ENCODE peak calls at places on chromosomes 13 and 19, in four cellular contexts. One of them, this sample, is unnamed.

GRCh38 chr13:107866007-107866665 is 349.2 kb downstream of the LIG4 start:
- DNase-seq in K562: peak; percentile 63
- DNase-seq in HepG2: no peak
- DNase-seq in GM12878: no peak
- DNase-seq in this sample: no peak

GRCh38 chr13:98022210-98022609 is 68.7 kb downstream of the IPO5 start:
- DNase-seq in K562: no peak
- DNase-seq in HepG2: peak; percentile 29
- DNase-seq in GM12878: no peak
- DNase-seq in this sample: no peak

GRCh38 chr13:66427330-66427990 is 802.7 kb downstream of the PCDH9 start:
- DNase-seq in K562: no peak
- DNase-seq in HepG2: no peak
- DNase-seq in GM12878: no peak
- DNase-seq in this sample: no peak

GRCh38 chr13:41019027-41019487 is at the start of gene ELF1:
- DNase-seq in K562: peak; percentile 84
- DNase-seq in HepG2: peak; percentile 65
- DNase-seq in GM12878: peak; percentile 88
- DNase-seq in this sample: peak; percentile 84

GRCh38 chr13:80502359-80502758 is 161.4 kb upstream of the SPRY2 start:
- DNase-seq in K562: no peak
- DNase-seq in HepG2: no peak
- DNase-seq in GM12878: no peak
- DNase-seq in this sample: no peak

GRCh38 chr13:97267418-97268059 is 45.4 kb downstream of the MBNL2 start:
- DNase-seq in K562: no peak
- DNase-seq in HepG2: no peak
- DNase-seq in GM12878: no peak
- DNase-seq in this sample: no peak

GRCh38 chr13:114025432-114026127 is 51.7 kb upstream of the C13orf46 start:
- DNase-seq in K562: no peak
- DNase-seq in HepG2: no peak
- DNase-seq in GM12878: no peak
- DNase-seq in this sample: no peak

GRCh38 chr13:50449465-50449864 is 394.0 kb downstream of the DLEU7 start:
- DNase-seq in K562: no peak
- DNase-seq in HepG2: no peak
- DNase-seq in GM12878: no peak
- DNase-seq in this sample: no peak

GRCh38 chr13:78228211-78228610 is 309.6 kb upstream of the EDNRB start:
- DNase-seq in K562: no peak
- DNase-seq in HepG2: no peak
- DNase-seq in GM12878: no peak
- DNase-seq in this sample: no peak

GRCh38 chr19:31257025-31257424 is 92.2 kb downstream of the TSHZ3 start:
- DNase-seq in K562: no peak
- DNase-seq in HepG2: no peak
- DNase-seq in GM12878: no peak
- DNase-seq in this sample: no peak

GRCh38 chr19:35327642-35328041 is 1.3 kb upstream of the CD22 start:
- DNase-seq in K562: peak; percentile 78
- DNase-seq in HepG2: peak; percentile 31
- DNase-seq in GM12878: no peak
- DNase-seq in this sample: peak; percentile 56

DNA sequence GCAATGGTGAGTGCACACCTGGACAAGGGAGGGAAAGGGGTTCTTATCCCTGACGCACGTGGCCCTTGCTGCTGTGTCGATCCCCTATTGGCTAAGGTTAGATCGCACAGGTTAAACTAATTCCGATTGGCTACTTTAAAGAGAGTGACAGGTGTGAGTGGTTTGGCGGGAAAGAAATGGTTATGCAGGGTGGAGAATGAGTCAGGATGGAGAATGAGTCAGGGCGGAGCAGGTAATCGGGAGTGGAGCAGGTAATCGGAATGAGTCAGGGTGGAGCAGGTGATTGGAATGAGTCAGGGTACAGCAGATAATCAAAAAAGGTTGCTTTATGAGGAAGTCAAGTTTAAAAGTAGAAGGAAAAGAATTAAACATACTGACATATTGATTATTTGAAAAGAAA is 24.4 kb upstream of the SIAH3 start:
- DNase-seq in K562: no peak
- DNase-seq in HepG2: no peak
- DNase-seq in GM12878: no peak
- DNase-seq in this sample: no peak
- TF ChIP-seq JUNB in K562: no peak
- TF ChIP-seq JUNB in HepG2: no peak
- TF ChIP-seq JUNB in GM12878: no peak
- TF ChIP-seq JUNB in this sample: no peak

GRCh38 chr13:32413284-32413683 is 14.6 kb downstream of the N4BP2L1 start:
- DNase-seq in K562: no peak
- DNase-seq in HepG2: no peak
- DNase-seq in GM12878: no peak
- DNase-seq in this sample: no peak

GRCh38 chr13:32408999-32409313 is 19.0 kb downstream of the N4BP2L1 start:
- DNase-seq in K562: no peak
- DNase-seq in HepG2: no peak
- DNase-seq in GM12878: no peak
- DNase-seq in this sample: no peak

GRCh38 chr13:32407854-32408253 is 20.1 kb downstream of the N4BP2L1 start:
- DNase-seq in K562: no peak
- DNase-seq in HepG2: no peak
- DNase-seq in GM12878: no peak
- DNase-seq in this sample: no peak

GRCh38 chr13:32408296-32408998 is 19.5 kb downstream of the N4BP2L1 start:
- DNase-seq in K562: peak; percentile 25
- DNase-seq in HepG2: no peak
- DNase-seq in GM12878: no peak
- DNase-seq in this sample: no peak

DNA sequence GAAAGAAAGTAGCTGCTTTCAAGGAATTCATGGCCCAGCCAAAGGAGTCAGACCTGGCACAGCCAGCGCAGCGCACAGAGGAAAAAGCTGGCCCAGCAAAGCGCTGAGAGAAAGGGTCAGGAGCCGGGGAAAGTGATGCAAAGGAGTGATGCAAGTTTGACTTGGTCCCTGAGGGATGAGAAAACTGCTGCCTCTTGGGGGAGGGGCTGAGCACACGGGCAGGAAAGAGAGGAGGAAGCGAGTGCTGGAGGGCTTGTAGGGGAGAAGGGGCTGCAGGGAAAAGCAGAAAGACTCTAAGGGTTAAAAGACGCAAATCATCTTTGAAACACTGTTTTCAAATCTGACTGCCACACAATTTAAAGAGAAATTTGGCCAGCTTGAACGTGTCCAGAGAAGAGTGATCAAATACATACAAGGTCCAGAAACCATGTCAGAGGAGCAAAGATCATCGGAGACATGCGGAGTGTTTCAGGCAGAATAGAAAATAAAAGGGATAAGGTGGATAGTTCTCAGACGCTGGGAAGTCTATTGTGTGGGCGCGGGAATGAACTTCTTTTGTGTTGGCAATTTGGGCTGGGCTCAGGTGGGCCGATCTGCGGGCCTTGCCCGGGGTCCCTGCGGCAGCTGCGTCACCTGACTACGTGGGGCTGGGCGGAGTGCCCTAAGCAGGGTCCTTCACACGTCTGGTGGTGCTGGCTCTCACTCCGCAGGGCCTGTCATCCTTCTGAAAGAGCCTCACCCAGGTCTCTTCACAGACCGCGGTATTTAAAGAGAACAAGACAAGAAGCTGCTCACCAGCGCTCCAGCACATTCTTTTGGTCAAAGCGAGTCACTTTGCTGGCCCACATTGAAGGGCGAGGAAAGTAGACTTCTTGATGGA is 18.1 kb downstream of the N4BP2L1 start:
- DNase-seq in K562: no peak
- DNase-seq in HepG2: no peak
- DNase-seq in GM12878: no peak
- DNase-seq in this sample: no peak
- TF ChIP-seq BHLHE40 in K562: no peak
- TF ChIP-seq BHLHE40 in HepG2: no peak
- TF ChIP-seq BHLHE40 in GM12878: no peak
- TF ChIP-seq BHLHE40 in this sample: no peak

GRCh38 chr19:45636275-45636674 is 2.9 kb downstream of the EML2 start:
- DNase-seq in K562: no peak
- DNase-seq in HepG2: no peak
- DNase-seq in GM12878: no peak
- DNase-seq in this sample: no peak

GRCh38 chr19:45638930-45639729 is at the start of gene EML2:
- DNase-seq in K562: peak; percentile 80
- DNase-seq in HepG2: peak; percentile 24
- DNase-seq in GM12878: no peak
- DNase-seq in this sample: peak; percentile 49

GRCh38 chr19:45636902-45637301 is 2.3 kb downstream of the EML2 start:
- DNase-seq in K562: no peak
- DNase-seq in HepG2: no peak
- DNase-seq in GM12878: no peak
- DNase-seq in this sample: no peak

GRCh38 chr19:45640849-45641273 is 1.7 kb upstream of the EML2 start:
- DNase-seq in K562: peak; percentile 80
- DNase-seq in HepG2: peak; percentile 13
- DNase-seq in GM12878: no peak
- DNase-seq in this sample: no peak

DNA sequence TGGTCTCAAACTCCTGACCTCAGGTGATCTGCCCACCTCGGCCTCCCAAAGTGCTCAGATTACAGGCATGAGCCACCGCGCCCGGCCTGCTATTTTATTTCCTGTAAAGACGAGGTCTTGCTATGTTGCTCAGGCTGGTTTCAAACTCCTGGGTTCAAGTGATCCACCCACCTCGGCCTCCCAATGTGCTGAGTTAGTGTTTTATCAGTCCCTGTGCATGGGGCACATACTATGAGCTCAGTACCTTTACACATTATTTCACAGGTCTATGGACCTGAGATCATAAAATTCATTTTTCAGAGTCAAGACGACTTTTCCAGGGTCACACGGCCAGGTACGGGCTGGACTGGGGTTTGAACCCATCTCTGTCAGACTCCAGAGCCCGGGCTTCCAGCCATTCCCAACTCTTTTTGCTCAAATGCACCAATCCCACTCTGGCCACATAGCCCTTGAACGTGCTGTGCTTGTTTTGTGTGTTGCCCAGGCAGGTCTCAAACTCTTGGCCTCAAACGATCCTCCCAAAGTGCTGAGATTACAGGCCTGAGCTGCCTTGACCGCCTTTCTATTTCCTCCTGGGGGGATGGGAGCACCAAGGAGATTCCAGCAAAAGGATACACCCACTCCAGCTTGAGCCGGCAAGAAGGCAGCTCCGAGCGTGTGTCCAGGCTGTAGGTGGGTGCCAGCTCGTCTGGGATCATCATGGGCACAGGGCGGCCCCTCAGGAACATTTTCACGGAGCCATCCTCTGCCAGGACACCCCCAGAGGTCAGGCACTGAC is 1.1 kb downstream of the EML2 start:
- DNase-seq in K562: peak; percentile 54
- DNase-seq in HepG2: no peak
- DNase-seq in GM12878: no peak
- DNase-seq in this sample: peak; percentile 62
- H3K27ac ChIP-seq in K562: peak overlapping the region; percentile 80
- H3K27ac ChIP-seq in HepG2: no peak overlapping the region
- H3K27ac ChIP-seq in GM12878: peak overlapping the region; percentile 71
- H3K27ac ChIP-seq in this sample: peak overlapping the region; percentile 83

GRCh38 chr19:17966497-17967257 is at the start of gene KCNN1:
- DNase-seq in K562: no peak
- DNase-seq in HepG2: no peak
- DNase-seq in GM12878: no peak
- DNase-seq in this sample: peak; percentile 71
- TF ChIP-seq JUNB in K562: no peak
- TF ChIP-seq JUNB in HepG2: no peak
- TF ChIP-seq JUNB in GM12878: no peak
- TF ChIP-seq JUNB in this sample: no peak

GRCh38 chr19:1768918-1769644 is 15.8 kb downstream of the ONECUT3 start:
- DNase-seq in K562: no peak
- DNase-seq in HepG2: no peak
- DNase-seq in GM12878: no peak
- DNase-seq in this sample: no peak

GRCh38 chr19:1766800-1767352 is 13.6 kb downstream of the ONECUT3 start:
- DNase-seq in K562: peak; percentile 74
- DNase-seq in HepG2: no peak
- DNase-seq in GM12878: no peak
- DNase-seq in this sample: no peak

GRCh38 chr19:1769645-1769985 is 16.3 kb downstream of the ONECUT3 start:
- DNase-seq in K562: no peak
- DNase-seq in HepG2: no peak
- DNase-seq in GM12878: no peak
- DNase-seq in this sample: no peak

GRCh38 chr19:1767464-1767933 is 14.2 kb downstream of the ONECUT3 start:
- DNase-seq in K562: peak; percentile 80
- DNase-seq in HepG2: no peak
- DNase-seq in GM12878: no peak
- DNase-seq in this sample: peak; percentile 71

DNA sequence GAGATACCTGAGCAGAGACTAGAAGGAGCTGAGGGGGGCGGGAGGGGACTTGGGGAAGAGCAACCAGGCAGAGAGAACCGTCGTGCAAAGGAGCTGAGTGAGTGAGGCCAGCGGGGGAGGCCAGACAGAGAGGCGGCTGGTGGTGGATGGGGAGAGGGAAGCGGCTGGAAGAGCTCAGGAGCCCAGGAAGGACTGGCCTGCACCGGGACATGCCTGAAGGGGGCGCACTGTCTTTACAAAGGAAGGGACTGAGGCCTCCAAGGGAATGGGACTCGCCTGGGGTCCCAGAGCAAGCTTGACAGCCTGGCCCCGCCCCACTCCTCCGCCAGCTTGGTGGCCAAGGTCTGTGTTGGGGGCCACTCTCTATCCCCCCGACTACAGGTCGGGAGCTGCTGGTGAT is 14.9 kb downstream of the ONECUT3 start:
- DNase-seq in K562: peak; percentile 69
- DNase-seq in HepG2: peak; percentile 16
- DNase-seq in GM12878: no peak
- DNase-seq in this sample: no peak
- TF ChIP-seq BHLHE40 in K562: no peak
- TF ChIP-seq BHLHE40 in HepG2: no peak
- TF ChIP-seq BHLHE40 in GM12878: no peak
- TF ChIP-seq BHLHE40 in this sample: no peak

GRCh38 chr19:16773939-16774338 is 54.3 kb downstream of the NWD1 start:
- DNase-seq in K562: no peak
- DNase-seq in HepG2: no peak
- DNase-seq in GM12878: no peak
- DNase-seq in this sample: no peak
- H3K27ac ChIP-seq in K562: no peak overlapping the region
- H3K27ac ChIP-seq in HepG2: no peak overlapping the region
- H3K27ac ChIP-seq in GM12878: no peak overlapping the region
- H3K27ac ChIP-seq in this sample: no peak overlapping the region

GRCh38 chr19:4177146-4177545 is 5.2 kb downstream of the SIRT6 start:
- DNase-seq in K562: no peak
- DNase-seq in HepG2: no peak
- DNase-seq in GM12878: no peak
- DNase-seq in this sample: no peak
- TF ChIP-seq JUNB in K562: no peak
- TF ChIP-seq JUNB in HepG2: no peak
- TF ChIP-seq JUNB in GM12878: no peak
- TF ChIP-seq JUNB in this sample: no peak

This sample was measured in A549.